ENCODE peak calls at places on chromosomes 2 and 18, in six cellular contexts. Z is endodermal cell, P is endothelial cell, H is NCI-H1092 treated with DMSO at 0.1 percent for 48 hours, M is HEK293T, F is colonic mucosa. J is an unnamed sample.

GRCh38 chr2:2877427-2877826 is 500.2 kb downstream of the EIPR1 start:
- DNase-seq in Z (no peak), P (no peak), H (no peak), M (no peak), F (no peak), J (no peak)

GRCh38 chr2:36478999-36479398 is 119.0 kb downstream of the FEZ2 start:
- DNase-seq in Z (no peak), P (no peak), H (no peak), M (no peak), F (no peak), J (no peak)

GRCh38 chr2:38491436-38491835 is 111.3 kb downstream of the HNRNPLL start:
- DNase-seq in Z (no peak), P (no peak), H (no peak), M (no peak), F (no peak), J (no peak)

GRCh38 chr2:48248251-48248933 is 281.6 kb upstream of the STON1 start:
- DNase-seq in Z (peak), P (no peak), H (peak), M (peak), F (no peak), J (no peak)

GRCh38 chr18:36066001-36066400 is 1.4 kb downstream of the RPRD1A start:
- DNase-seq in Z (no peak), P (no peak), H (no peak), M (no peak), F (no peak), J (no peak)

GRCh38 chr18:2656237-2657042 is 914 bp downstream of the SMCHD1 start:
- DNase-seq in Z (peak), P (peak), H (peak), M (peak), F (peak), J (peak)

GRCh38 chr2:162579169-162579568 is 235.2 kb downstream of the GCA start:
- DNase-seq in Z (peak), P (no peak), H (no peak), M (no peak), F (no peak), J (no peak)

GRCh38 chr18:59769105-59769865 is 72.1 kb upstream of the CCBE1 start:
- DNase-seq in Z (no peak), P (no peak), H (no peak), M (no peak), F (no peak), J (no peak)

GRCh38 chr2:163465440-163465839 is 270.4 kb downstream of the FIGN start:
- DNase-seq in Z (no peak), P (no peak), H (no peak), M (no peak), F (no peak), J (no peak)

GRCh38 chr2:70670202-70670601 is 97.8 kb downstream of the ADD2 start:
- DNase-seq in Z (no peak), P (no peak), H (no peak), M (no peak), F (no peak), J (no peak)

GRCh38 chr18:76306685-76307292 is 188.3 kb downstream of the ZNF516 start:
- DNase-seq in Z (peak), P (no peak), H (no peak), M (no peak), F (no peak), J (no peak)

GRCh38 chr2:20061476-20061875 is 10.0 kb upstream of the LAPTM4A start:
- DNase-seq in Z (no peak), P (no peak), H (no peak), M (no peak), F (no peak), J (no peak)

GRCh38 chr2:85409719-85410583 is at the start of gene CAPG:
- DNase-seq in Z (peak), P (no peak), H (no peak), M (no peak), F (peak), J (no peak)

GRCh38 chr2:218859556-218859993 is at the start of gene WNT6:
- DNase-seq in Z (peak), P (no peak), H (no peak), M (no peak), F (no peak), J (no peak)

GRCh38 chr2:6917761-6918421 is 679 bp downstream of the RNF144A start:
- DNase-seq in Z (peak), P (peak), H (peak), M (peak), F (peak), J (no peak)

GRCh38 chr2:152491139-152491472 is 156.1 kb downstream of the FMNL2 start:
- DNase-seq in Z (no peak), P (no peak), H (no peak), M (no peak), F (no peak), J (no peak)

GRCh38 chr2:148257276-148257675 is 236.4 kb downstream of the MBD5 start:
- DNase-seq in Z (no peak), P (no peak), H (no peak), M (no peak), F (no peak), J (no peak)

GRCh38 chr18:32301976-32302743 is 112.3 kb downstream of the MEP1B start:
- DNase-seq in Z (no peak), P (no peak), H (no peak), M (no peak), F (no peak), J (no peak)

GRCh38 chr18:59954746-59955145 is 55.0 kb downstream of the PMAIP1 start:
- DNase-seq in Z (no peak), P (no peak), H (no peak), M (no peak), F (no peak), J (no peak)

GRCh38 chr2:95266781-95267430 is 7.3 kb upstream of the PROM2 start:
- DNase-seq in Z (no peak), P (no peak), H (no peak), M (no peak), F (no peak), J (no peak)

GRCh38 chr2:188285049-188285448 is 6.6 kb upstream of the GULP1 start:
- DNase-seq in Z (no peak), P (no peak), H (no peak), M (no peak), F (no peak), J (no peak)

GRCh38 chr18:35470440-35470839 is 27.3 kb downstream of the INO80C start:
- DNase-seq in Z (no peak), P (no peak), H (no peak), M (no peak), F (no peak), J (no peak)

GRCh38 chr18:44536041-44536440 is 144.6 kb upstream of the SETBP1 start:
- DNase-seq in Z (no peak), P (no peak), H (no peak), M (no peak), F (no peak), J (no peak)

GRCh38 chr2:147101906-147102790 is 742.7 kb upstream of the ACVR2A start:
- DNase-seq in Z (no peak), P (no peak), H (no peak), M (no peak), F (no peak), J (no peak)

GRCh38 chr2:223746611-223747010 is 90.8 kb downstream of the AP1S3 start:
- DNase-seq in Z (no peak), P (no peak), H (no peak), M (no peak), F (no peak), J (no peak)

GRCh38 chr2:152456262-152456661 is 121.3 kb downstream of the FMNL2 start:
- DNase-seq in Z (no peak), P (no peak), H (no peak), M (no peak), F (no peak), J (no peak)

GRCh38 chr2:73059106-73059505 is 12.4 kb downstream of the SFXN5 start:
- DNase-seq in Z (no peak), P (no peak), H (no peak), M (no peak), F (no peak), J (no peak)

GRCh38 chr2:24708537-24709152 is 84.5 kb downstream of the PTRHD1 start:
- DNase-seq in Z (no peak), P (no peak), H (no peak), M (no peak), F (no peak), J (no peak)

GRCh38 chr2:140454717-140455116 is 1674.5 kb upstream of the NXPH2 start:
- DNase-seq in Z (no peak), P (no peak), H (no peak), M (no peak), F (no peak), J (no peak)

GRCh38 chr2:8488001-8488738 is 193.7 kb upstream of the ID2 start:
- DNase-seq in Z (no peak), P (no peak), H (no peak), M (no peak), F (no peak), J (no peak)

GRCh38 chr2:216688731-216689360 is 6.5 kb downstream of the IGFBP5 start:
- DNase-seq in Z (no peak), P (no peak), H (no peak), M (no peak), F (no peak), J (no peak)

GRCh38 chr2:71532327-71532726 is 79.0 kb downstream of the DYSF start:
- DNase-seq in Z (peak), P (no peak), H (no peak), M (no peak), F (no peak), J (no peak)

GRCh38 chr2:99169534-99169933 is 11.3 kb downstream of the MITD1 start:
- DNase-seq in Z (no peak), P (no peak), H (no peak), M (no peak), F (no peak), J (no peak)

J was measured in activated gamma-delta T cell.